ENCODE peak calls at places on chromosomes 6 and 20, in four cellular contexts. Z is activated B cell treated with CpG ODN at 0.5 μM for 24 hours; U is activated CD8-positive, alpha-beta memory T cell treated with anti-CD3 and anti-CD28 coated beads for 48 hours; C is psoas muscle. R is an unnamed sample.

GRCh38 chr20:33709905-33710541 is 10.1 kb downstream of the PXMP4 start:
- DNase-seq in Z (no peak), U (no peak), C (no peak), R (no peak)

GRCh38 chr6:24522090-24522820 is 27.5 kb downstream of the ALDH5A1 start:
- DNase-seq in Z (peak), U (no peak), C (no peak), R (no peak)

GRCh38 chr6:4491501-4492260 is 284.5 kb upstream of the CDYL start:
- DNase-seq in Z (no peak), U (no peak), C (no peak), R (no peak)

GRCh38 chr20:63052571-63053429 is 46.0 kb upstream of the BHLHE23 start:
- DNase-seq in Z (no peak), U (no peak), C (no peak), R (no peak)

GRCh38 chr20:3714092-3714491 is 1.7 kb upstream of the SIGLEC1 start:
- DNase-seq in Z (no peak), U (no peak), C (no peak), R (no peak)

GRCh38 chr6:120938876-120939231 is 395.4 kb downstream of the TBC1D32 start:
- DNase-seq in Z (no peak), U (no peak), C (no peak), R (peak)

GRCh38 chr6:37103169-37104039 is 66.5 kb upstream of the PIM1 start:
- DNase-seq in Z (peak), U (no peak), C (peak), R (no peak)

GRCh38 chr6:166957805-166958076 is 1.4 kb upstream of the RNASET2 start:
- DNase-seq in Z (no peak), U (no peak), C (no peak), R (no peak)

GRCh38 chr20:34390769-34391447 is 27.8 kb downstream of the ITCH start:
- DNase-seq in Z (no peak), U (no peak), C (peak), R (no peak)

GRCh38 chr6:169370054-169370453 is 116.4 kb upstream of the THBS2 start:
- DNase-seq in Z (no peak), U (no peak), C (peak), R (no peak)

GRCh38 chr6:26536571-26537159 is 1.5 kb upstream of the HMGN4 start:
- DNase-seq in Z (no peak), U (no peak), C (no peak), R (no peak)

GRCh38 chr20:13271098-13271497 is 50.0 kb downstream of the ISM1 start:
- DNase-seq in Z (no peak), U (no peak), C (no peak), R (no peak)

GRCh38 chr20:59668926-59669325 is 64.6 kb downstream of the PHACTR3 start:
- DNase-seq in Z (no peak), U (no peak), C (no peak), R (no peak)